ENCODE peak calls at places on chromosomes 12 and 14, in eight cellular contexts. One of them, this sample, is unnamed.

GRCh38 chr12:98645572-98646067 is 530 bp downstream of the APAF1 start:
- DNase-seq in GM10248: peak
- DNase-seq in caudate nucleus: no peak
- DNase-seq in CD8-positive, alpha-beta T cell: no peak
- DNase-seq in thyroid gland: peak
- DNase-seq in NCI-H2029 treated with DMSO at 0.1 percent for 48 hours: no peak
- DNase-seq in NCI-H1436: no peak
- DNase-seq in frontal cortex: peak
- DNase-seq in this sample: no peak

GRCh38 chr14:59347915-59348314 is 117.3 kb downstream of the GPR135 start:
- DNase-seq in NCI-H1436: no peak
- DNase-seq in GM10248: no peak
- DNase-seq in frontal cortex: no peak
- DNase-seq in thyroid gland: no peak
- DNase-seq in NCI-H2029 treated with DMSO at 0.1 percent for 48 hours: no peak
- DNase-seq in CD8-positive, alpha-beta T cell: no peak
- DNase-seq in caudate nucleus: no peak
- DNase-seq in this sample: no peak

GRCh38 chr12:65493893-65494205 is 215.4 kb downstream of the MSRB3 start:
- DNase-seq in thyroid gland: no peak
- DNase-seq in caudate nucleus: no peak
- DNase-seq in NCI-H2029 treated with DMSO at 0.1 percent for 48 hours: no peak
- DNase-seq in GM10248: no peak
- DNase-seq in CD8-positive, alpha-beta T cell: no peak
- DNase-seq in frontal cortex: no peak
- DNase-seq in NCI-H1436: no peak
- DNase-seq in this sample: no peak

GRCh38 chr12:7868391-7868790 is 4.3 kb downstream of the SLC2A14 start:
- DNase-seq in frontal cortex: no peak
- DNase-seq in GM10248: no peak
- DNase-seq in thyroid gland: no peak
- DNase-seq in CD8-positive, alpha-beta T cell: no peak
- DNase-seq in NCI-H2029 treated with DMSO at 0.1 percent for 48 hours: no peak
- DNase-seq in caudate nucleus: no peak
- DNase-seq in NCI-H1436: no peak
- DNase-seq in this sample: no peak

GRCh38 chr12:26028953-26029740 is 70.7 kb downstream of the RASSF8 start:
- DNase-seq in frontal cortex: peak
- DNase-seq in NCI-H1436: no peak
- DNase-seq in GM10248: peak
- DNase-seq in thyroid gland: peak
- DNase-seq in CD8-positive, alpha-beta T cell: no peak
- DNase-seq in caudate nucleus: peak
- DNase-seq in NCI-H2029 treated with DMSO at 0.1 percent for 48 hours: peak
- DNase-seq in this sample: no peak

GRCh38 chr12:99110866-99111265 is 465.8 kb downstream of the APAF1 start:
- DNase-seq in GM10248: no peak
- DNase-seq in frontal cortex: no peak
- DNase-seq in CD8-positive, alpha-beta T cell: no peak
- DNase-seq in caudate nucleus: no peak
- DNase-seq in thyroid gland: no peak
- DNase-seq in NCI-H2029 treated with DMSO at 0.1 percent for 48 hours: peak
- DNase-seq in NCI-H1436: peak
- DNase-seq in this sample: no peak

GRCh38 chr12:51771008-51771407 is 77.5 kb downstream of the FIGNL2 start:
- DNase-seq in frontal cortex: no peak
- DNase-seq in NCI-H2029 treated with DMSO at 0.1 percent for 48 hours: no peak
- DNase-seq in caudate nucleus: no peak
- DNase-seq in NCI-H1436: no peak
- DNase-seq in GM10248: no peak
- DNase-seq in thyroid gland: no peak
- DNase-seq in CD8-positive, alpha-beta T cell: no peak
- DNase-seq in this sample: no peak

GRCh38 chr12:22532317-22532716 is 12.0 kb downstream of the C2CD5 start:
- DNase-seq in thyroid gland: no peak
- DNase-seq in NCI-H2029 treated with DMSO at 0.1 percent for 48 hours: no peak
- DNase-seq in NCI-H1436: no peak
- DNase-seq in frontal cortex: no peak
- DNase-seq in caudate nucleus: no peak
- DNase-seq in CD8-positive, alpha-beta T cell: no peak
- DNase-seq in GM10248: no peak
- DNase-seq in this sample: no peak

GRCh38 chr12:70154960-70155589 is 88.2 kb upstream of the CNOT2 start:
- DNase-seq in NCI-H2029 treated with DMSO at 0.1 percent for 48 hours: no peak
- DNase-seq in caudate nucleus: no peak
- DNase-seq in NCI-H1436: no peak
- DNase-seq in GM10248: no peak
- DNase-seq in CD8-positive, alpha-beta T cell: no peak
- DNase-seq in thyroid gland: no peak
- DNase-seq in frontal cortex: no peak
- DNase-seq in this sample: no peak

GRCh38 chr14:89027097-89027740 is 202.8 kb downstream of the TTC8 start:
- DNase-seq in GM10248: peak
- DNase-seq in caudate nucleus: peak
- DNase-seq in NCI-H1436: no peak
- DNase-seq in frontal cortex: peak
- DNase-seq in thyroid gland: peak
- DNase-seq in CD8-positive, alpha-beta T cell: peak
- DNase-seq in NCI-H2029 treated with DMSO at 0.1 percent for 48 hours: no peak
- DNase-seq in this sample: no peak

GRCh38 chr14:53516261-53516774 is 363.2 kb upstream of the DDHD1 start:
- DNase-seq in frontal cortex: no peak
- DNase-seq in CD8-positive, alpha-beta T cell: no peak
- DNase-seq in caudate nucleus: no peak
- DNase-seq in NCI-H1436: no peak
- DNase-seq in NCI-H2029 treated with DMSO at 0.1 percent for 48 hours: no peak
- DNase-seq in GM10248: no peak
- DNase-seq in thyroid gland: no peak
- DNase-seq in this sample: no peak

GRCh38 chr14:50531595-50532501 is 521 bp downstream of the MAP4K5 start:
- DNase-seq in NCI-H2029 treated with DMSO at 0.1 percent for 48 hours: no peak
- DNase-seq in caudate nucleus: peak
- DNase-seq in GM10248: peak
- DNase-seq in thyroid gland: peak
- DNase-seq in CD8-positive, alpha-beta T cell: peak
- DNase-seq in NCI-H1436: peak
- DNase-seq in frontal cortex: no peak
- DNase-seq in this sample: peak

GRCh38 chr12:47144769-47145168 is 65.0 kb upstream of the AMIGO2 start:
- DNase-seq in GM10248: no peak
- DNase-seq in CD8-positive, alpha-beta T cell: no peak
- DNase-seq in caudate nucleus: no peak
- DNase-seq in thyroid gland: no peak
- DNase-seq in NCI-H2029 treated with DMSO at 0.1 percent for 48 hours: no peak
- DNase-seq in NCI-H1436: no peak
- DNase-seq in frontal cortex: no peak
- DNase-seq in this sample: no peak

GRCh38 chr14:100524933-100525243 is 62.3 kb downstream of the BEGAIN start:
- DNase-seq in GM10248: peak
- DNase-seq in thyroid gland: no peak
- DNase-seq in frontal cortex: no peak
- DNase-seq in caudate nucleus: no peak
- DNase-seq in NCI-H2029 treated with DMSO at 0.1 percent for 48 hours: no peak
- DNase-seq in NCI-H1436: no peak
- DNase-seq in CD8-positive, alpha-beta T cell: no peak
- DNase-seq in this sample: no peak

GRCh38 chr14:99546230-99546879 is 57.7 kb downstream of the CCDC85C start:
- DNase-seq in NCI-H1436: no peak
- DNase-seq in GM10248: no peak
- DNase-seq in CD8-positive, alpha-beta T cell: no peak
- DNase-seq in frontal cortex: no peak
- DNase-seq in caudate nucleus: no peak
- DNase-seq in thyroid gland: peak
- DNase-seq in NCI-H2029 treated with DMSO at 0.1 percent for 48 hours: no peak
- DNase-seq in this sample: no peak

GRCh38 chr12:56300644-56301464 is 724 bp upstream of the CS start:
- DNase-seq in thyroid gland: no peak
- DNase-seq in CD8-positive, alpha-beta T cell: no peak
- DNase-seq in NCI-H2029 treated with DMSO at 0.1 percent for 48 hours: no peak
- DNase-seq in GM10248: no peak
- DNase-seq in caudate nucleus: no peak
- DNase-seq in NCI-H1436: peak
- DNase-seq in frontal cortex: no peak
- DNase-seq in this sample: no peak

GRCh38 chr12:46461459-46461858 is 88.9 kb upstream of the SLC38A2 start:
- DNase-seq in thyroid gland: peak
- DNase-seq in NCI-H1436: no peak
- DNase-seq in frontal cortex: no peak
- DNase-seq in CD8-positive, alpha-beta T cell: no peak
- DNase-seq in caudate nucleus: no peak
- DNase-seq in NCI-H2029 treated with DMSO at 0.1 percent for 48 hours: no peak
- DNase-seq in GM10248: no peak
- DNase-seq in this sample: no peak

GRCh38 chr14:71885301-71885700 is 46.9 kb upstream of the RGS6 start:
- DNase-seq in NCI-H2029 treated with DMSO at 0.1 percent for 48 hours: no peak
- DNase-seq in caudate nucleus: no peak
- DNase-seq in CD8-positive, alpha-beta T cell: no peak
- DNase-seq in NCI-H1436: no peak
- DNase-seq in frontal cortex: no peak
- DNase-seq in thyroid gland: no peak
- DNase-seq in GM10248: no peak
- DNase-seq in this sample: no peak

GRCh38 chr12:86216591-86216990 is 39.6 kb downstream of the MGAT4C start:
- DNase-seq in frontal cortex: no peak
- DNase-seq in NCI-H1436: no peak
- DNase-seq in thyroid gland: no peak
- DNase-seq in CD8-positive, alpha-beta T cell: no peak
- DNase-seq in GM10248: no peak
- DNase-seq in NCI-H2029 treated with DMSO at 0.1 percent for 48 hours: no peak
- DNase-seq in caudate nucleus: no peak
- DNase-seq in this sample: no peak

GRCh38 chr12:25924535-25925001 is 33.9 kb upstream of the RASSF8 start:
- DNase-seq in thyroid gland: peak
- DNase-seq in frontal cortex: no peak
- DNase-seq in caudate nucleus: no peak
- DNase-seq in GM10248: no peak
- DNase-seq in NCI-H2029 treated with DMSO at 0.1 percent for 48 hours: no peak
- DNase-seq in CD8-positive, alpha-beta T cell: no peak
- DNase-seq in NCI-H1436: no peak
- DNase-seq in this sample: no peak

GRCh38 chr12:117850048-117850447 is 118.7 kb downstream of the KSR2 start:
- DNase-seq in thyroid gland: peak
- DNase-seq in NCI-H2029 treated with DMSO at 0.1 percent for 48 hours: peak
- DNase-seq in caudate nucleus: no peak
- DNase-seq in CD8-positive, alpha-beta T cell: no peak
- DNase-seq in NCI-H1436: no peak
- DNase-seq in frontal cortex: peak
- DNase-seq in GM10248: peak
- DNase-seq in this sample: no peak

GRCh38 chr14:24721772-24722171 is 87.8 kb upstream of the GZMB start:
- DNase-seq in frontal cortex: no peak
- DNase-seq in caudate nucleus: no peak
- DNase-seq in NCI-H2029 treated with DMSO at 0.1 percent for 48 hours: no peak
- DNase-seq in GM10248: no peak
- DNase-seq in NCI-H1436: no peak
- DNase-seq in thyroid gland: no peak
- DNase-seq in CD8-positive, alpha-beta T cell: no peak
- DNase-seq in this sample: no peak

GRCh38 chr14:29007990-29008389 is 241.4 kb downstream of the FOXG1 start:
- DNase-seq in CD8-positive, alpha-beta T cell: no peak
- DNase-seq in NCI-H1436: no peak
- DNase-seq in thyroid gland: no peak
- DNase-seq in caudate nucleus: no peak
- DNase-seq in NCI-H2029 treated with DMSO at 0.1 percent for 48 hours: no peak
- DNase-seq in frontal cortex: no peak
- DNase-seq in GM10248: no peak
- DNase-seq in this sample: no peak

GRCh38 chr12:92089559-92089958 is 56.1 kb downstream of the BTG1 start:
- DNase-seq in CD8-positive, alpha-beta T cell: no peak
- DNase-seq in frontal cortex: no peak
- DNase-seq in NCI-H1436: no peak
- DNase-seq in thyroid gland: no peak
- DNase-seq in NCI-H2029 treated with DMSO at 0.1 percent for 48 hours: no peak
- DNase-seq in caudate nucleus: no peak
- DNase-seq in GM10248: no peak
- DNase-seq in this sample: no peak

GRCh38 chr12:53676715-53677611 is 1.1 kb upstream of the ATP5MC2 start:
- DNase-seq in caudate nucleus: peak
- DNase-seq in NCI-H2029 treated with DMSO at 0.1 percent for 48 hours: no peak
- DNase-seq in CD8-positive, alpha-beta T cell: no peak
- DNase-seq in NCI-H1436: no peak
- DNase-seq in frontal cortex: peak
- DNase-seq in GM10248: peak
- DNase-seq in thyroid gland: peak
- DNase-seq in this sample: no peak

GRCh38 chr12:1126089-1126488 is 135.1 kb downstream of the ERC1 start:
- DNase-seq in thyroid gland: no peak
- DNase-seq in caudate nucleus: no peak
- DNase-seq in NCI-H1436: no peak
- DNase-seq in CD8-positive, alpha-beta T cell: no peak
- DNase-seq in frontal cortex: no peak
- DNase-seq in GM10248: no peak
- DNase-seq in NCI-H2029 treated with DMSO at 0.1 percent for 48 hours: no peak
- DNase-seq in this sample: no peak

GRCh38 chr14:56959869-56960268 is 149.6 kb upstream of the OTX2 start:
- DNase-seq in NCI-H2029 treated with DMSO at 0.1 percent for 48 hours: no peak
- DNase-seq in frontal cortex: no peak
- DNase-seq in GM10248: no peak
- DNase-seq in thyroid gland: no peak
- DNase-seq in CD8-positive, alpha-beta T cell: no peak
- DNase-seq in NCI-H1436: no peak
- DNase-seq in caudate nucleus: no peak
- DNase-seq in this sample: no peak

GRCh38 chr14:35339761-35340406 is 47.7 kb downstream of the PSMA6 start:
- DNase-seq in CD8-positive, alpha-beta T cell: no peak
- DNase-seq in NCI-H1436: no peak
- DNase-seq in frontal cortex: no peak
- DNase-seq in GM10248: peak
- DNase-seq in NCI-H2029 treated with DMSO at 0.1 percent for 48 hours: no peak
- DNase-seq in caudate nucleus: no peak
- DNase-seq in thyroid gland: no peak
- DNase-seq in this sample: peak